ENCODE peak calls at places on chromosomes 1 and 21, in eight cellular contexts. R is neuronal stem cell; O is lower leg skin; N is tibial nerve; P is GM23248; A is CD8-positive, alpha-beta T cell; C is NB4; V is GM12864. F is an unnamed sample.

GRCh38 chr21:44526096-44526997 is 13.6 kb downstream of the KRTAP10-1 start:
- DNase-seq in R (no peak), O (peak; percentile 62), N (no peak), P (no peak), A (no peak), C (no peak), V (no peak), F (no peak)

GRCh38 chr1:59057211-59057694 is 239.6 kb upstream of the FGGY start:
- DNase-seq in R (no peak), O (peak; percentile 95), N (peak; percentile 84), P (peak; percentile 99), A (no peak), C (peak; percentile 81), V (no peak), F (peak; percentile 99)

GRCh38 chr1:59146651-59147358 is 150.1 kb upstream of the FGGY start:
- DNase-seq in R (peak; percentile 21), O (peak; percentile 86), N (peak; percentile 36), P (peak; percentile 62), A (peak; percentile 67), C (peak; percentile 61), V (no peak), F (peak; percentile 45)

GRCh38 chr21:34613679-34614442 is 1.1 kb downstream of the RCAN1 start:
- DNase-seq in R (no peak), O (peak; percentile 85), N (no peak), P (peak; percentile 62), A (no peak), C (peak; percentile 17), V (no peak), F (no peak)

GRCh38 chr1:190608282-190608681 is 130.6 kb upstream of the BRINP3 start:
- DNase-seq in R (no peak), O (no peak), N (no peak), P (no peak), A (no peak), C (no peak), V (no peak), F (no peak)

GRCh38 chr1:180560200-180560867 is 1.6 kb downstream of the OVAAL start:
- DNase-seq in R (no peak), O (no peak), N (no peak), P (no peak), A (no peak), C (no peak), V (no peak), F (no peak)

GRCh38 chr1:20484526-20485462 is 1.2 kb downstream of the CAMK2N1 start:
- DNase-seq in R (peak; percentile 55), O (no peak), N (no peak), P (peak; percentile 55), A (no peak), C (no peak), V (no peak), F (peak; percentile 26)

GRCh38 chr1:162412002-162412401 is at the start of gene SH2D1B:
- DNase-seq in R (no peak), O (no peak), N (no peak), P (peak; percentile 57), A (no peak), C (no peak), V (no peak), F (no peak)

GRCh38 chr21:38306833-38307232 is 50.0 kb downstream of the KCNJ15 start:
- DNase-seq in R (no peak), O (no peak), N (no peak), P (peak; percentile 97), A (no peak), C (no peak), V (no peak), F (peak; percentile 97)

GRCh38 chr1:87473203-87473661 is 144.6 kb downstream of the LMO4 start:
- DNase-seq in R (no peak), O (no peak), N (no peak), P (peak; percentile 4), A (no peak), C (no peak), V (no peak), F (peak; percentile 18)

GRCh38 chr1:12372761-12373160 is 142.9 kb downstream of the VPS13D start:
- DNase-seq in R (no peak), O (no peak), N (no peak), P (no peak), A (no peak), C (no peak), V (no peak), F (no peak)

GRCh38 chr1:77583483-77583882 is 99.0 kb downstream of the ZZZ3 start:
- DNase-seq in R (no peak), O (no peak), N (no peak), P (no peak), A (no peak), C (no peak), V (no peak), F (no peak)

GRCh38 chr1:35927472-35927871 is 3.4 kb upstream of the AGO3 start:
- DNase-seq in R (no peak), O (no peak), N (no peak), P (no peak), A (no peak), C (no peak), V (no peak), F (no peak)

GRCh38 chr1:35930593-35931423 is at the start of gene AGO3:
- DNase-seq in R (peak; percentile 70), O (peak; percentile 96), N (peak; percentile 75), P (peak; percentile 92), A (peak; percentile 90), C (peak; percentile 96), V (peak; percentile 75), F (peak; percentile 82)

GRCh38 chr1:35932158-35932636 is 1.3 kb downstream of the AGO3 start:
- DNase-seq in R (no peak), O (no peak), N (no peak), P (peak; percentile 14), A (no peak), C (peak; percentile 7), V (no peak), F (no peak)

GRCh38 chr1:35931424-35932157 is 686 bp downstream of the AGO3 start:
- DNase-seq in R (no peak), O (peak; percentile 85), N (peak; percentile 28), P (peak; percentile 46), A (no peak), C (peak; percentile 50), V (no peak), F (no peak)

GRCh38 chr1:35929730-35930592 is 944 bp upstream of the AGO3 start:
- DNase-seq in R (peak; percentile 9), O (no peak), N (peak; percentile 40), P (peak; percentile 81), A (peak; percentile 53), C (peak; percentile 83), V (no peak), F (peak; percentile 60)
- H3K4me3 ChIP-seq in R (peak overlapping the region; percentile 94), O (peak overlapping the region; percentile 93), N (peak overlapping the region; percentile 96), P (peak overlapping the region; percentile 88), A (peak overlapping the region; percentile 93), C (peak overlapping the region; percentile 83), V (peak overlapping the region; percentile 88), F (peak overlapping the region; percentile 84)

GRCh38 chr1:47224676-47225399 is 7.2 kb downstream of the TAL1 start:
- DNase-seq in R (no peak), O (peak; percentile 84), N (no peak), P (peak; percentile 29), A (no peak), C (no peak), V (no peak), F (no peak)
- H3K4me3 ChIP-seq in R (peak overlapping the region; percentile 62), O (no peak overlapping the region), N (peak overlapping the region; percentile 45), P (no peak overlapping the region), A (no peak overlapping the region), C (no peak overlapping the region), V (no peak overlapping the region), F (no peak overlapping the region)

DNA sequence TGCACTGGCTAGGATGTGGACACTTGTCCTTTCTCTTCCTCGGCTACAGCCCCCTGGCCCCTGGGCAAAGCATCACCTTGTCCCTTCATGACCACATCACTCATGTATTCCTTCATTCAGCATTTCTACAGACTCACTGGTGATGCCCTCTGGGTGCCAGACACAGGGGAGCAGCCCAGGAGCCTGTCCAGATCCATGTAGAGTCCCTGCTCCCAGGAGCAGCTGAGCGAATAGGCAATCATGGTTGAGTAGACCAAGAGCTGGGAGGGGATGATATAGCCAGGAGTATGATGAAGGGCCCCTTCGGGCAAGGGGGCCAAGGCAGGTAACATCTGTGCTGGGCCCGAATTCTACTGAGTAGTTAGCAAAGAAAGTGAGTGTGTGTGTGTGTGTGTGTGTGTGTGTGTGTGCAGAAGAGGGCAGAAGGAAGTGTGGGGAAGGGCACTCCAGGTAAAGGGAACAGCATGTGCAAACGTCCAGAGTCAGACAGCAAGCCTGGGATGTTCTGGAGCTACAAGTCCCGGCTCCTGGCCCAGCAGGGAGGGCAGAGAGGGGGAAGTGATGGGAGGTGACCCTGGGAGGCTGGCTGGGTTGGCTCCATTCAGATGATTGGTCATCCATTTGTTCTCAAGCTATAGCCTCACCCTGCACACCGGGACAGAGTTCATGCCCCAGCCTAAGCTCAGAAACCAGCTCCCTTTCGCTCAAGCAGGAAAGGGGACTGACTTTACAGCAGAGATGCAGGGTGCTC is 21.0 kb upstream of the PIK3CD start:
- DNase-seq in R (no peak), O (no peak), N (no peak), P (no peak), A (peak; percentile 75), C (peak; percentile 50), V (no peak), F (no peak)
- H3K4me3 ChIP-seq in R (peak overlapping the region; percentile 9), O (no peak overlapping the region), N (peak overlapping the region; percentile 1), P (no peak overlapping the region), A (peak overlapping the region; percentile 98), C (peak overlapping the region; percentile 90), V (peak overlapping the region; percentile 54), F (no peak overlapping the region)

DNA sequence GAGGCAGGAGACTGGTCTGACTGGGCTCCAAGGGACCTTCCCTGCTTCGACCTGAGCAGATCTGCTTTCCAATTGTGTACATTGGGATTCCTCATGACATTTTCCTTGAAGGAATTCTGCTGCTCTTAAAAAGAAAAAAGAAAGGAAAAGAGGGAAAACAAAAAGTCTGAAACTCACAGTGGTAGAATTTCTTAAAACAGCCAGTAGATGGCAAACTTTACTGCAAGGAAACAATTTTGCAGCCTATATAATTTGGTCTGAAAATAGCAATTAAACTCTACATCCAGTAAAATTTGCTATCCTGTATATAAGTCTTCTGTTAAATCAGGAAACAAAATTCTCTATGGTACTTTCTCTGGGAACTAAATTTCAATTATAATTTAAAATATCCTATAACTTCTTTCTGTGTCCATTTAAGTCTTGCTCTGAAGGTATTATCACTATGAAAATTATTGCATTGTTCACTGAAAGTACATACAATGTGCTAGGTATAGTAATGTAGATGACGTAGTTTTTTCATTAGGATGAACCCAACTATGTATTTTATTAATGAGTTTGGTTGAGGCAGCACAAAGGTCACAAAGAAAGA is 59.8 kb downstream of the CRB1 start:
- DNase-seq in R (no peak), O (no peak), N (no peak), P (peak; percentile 48), A (no peak), C (peak; percentile 15), V (no peak), F (peak; percentile 42)
- H3K4me3 ChIP-seq in R (no peak overlapping the region), O (no peak overlapping the region), N (no peak overlapping the region), P (no peak overlapping the region), A (no peak overlapping the region), C (no peak overlapping the region), V (no peak overlapping the region), F (no peak overlapping the region)

DNA sequence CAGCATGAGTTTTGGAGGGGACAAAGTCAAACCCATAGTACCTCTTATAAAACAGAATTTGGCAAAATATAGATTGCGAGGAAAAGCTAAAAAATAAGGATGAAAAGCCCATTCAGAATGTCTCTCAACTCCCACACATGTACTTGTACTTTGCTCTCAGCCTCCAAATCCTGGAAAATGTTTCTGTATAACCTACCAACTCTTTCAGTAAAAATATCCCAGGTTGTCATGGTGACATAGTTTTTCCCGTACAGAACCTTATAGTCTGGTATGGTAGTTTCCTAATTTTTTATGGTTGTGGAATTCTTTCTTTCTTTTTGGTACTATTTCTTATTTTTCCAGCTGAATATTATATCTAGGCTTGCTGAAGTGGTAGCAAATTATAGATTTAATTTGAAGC is 15.5 kb upstream of the RPS6KC1 start:
- DNase-seq in R (no peak), O (no peak), N (no peak), P (no peak), A (no peak), C (no peak), V (no peak), F (no peak)
- H3K4me3 ChIP-seq in R (no peak overlapping the region), O (no peak overlapping the region), N (no peak overlapping the region), P (no peak overlapping the region), A (no peak overlapping the region), C (no peak overlapping the region), V (no peak overlapping the region), F (no peak overlapping the region)

F was measured in fibroblast of pulmonary artery.